ENCODE peak calls at places on chromosomes 4 and X, in seven cellular contexts. One of them, this sample, is unnamed.
A peak's percentile ranks its signal among the peaks of the same experiment; 100 is the strongest.

GRCh38 chrX:104486691-104487090 is 79.3 kb upstream of the IL1RAPL2 start:
- DNase-seq in activated CD8-positive, alpha-beta T cell treated with anti-CD3 and anti-CD28 coated beads, Interleukin-2, amount 10 ng/mL, durations not matched to agents 7 days and 5 days: no peak
- DNase-seq in small intestine: no peak
- DNase-seq in smooth muscle cell of the brain vasculature: no peak
- DNase-seq in psoas muscle: no peak
- DNase-seq in activated T-cell treated with anti-CD3 and anti-CD28 coated beads, Interleukin-2, amount 50 U/mL, for 4 hours: no peak
- DNase-seq in amniotic stem cell: no peak
- DNase-seq in this sample: no peak

GRCh38 chr4:145069361-145069760 is 28.6 kb downstream of the ANAPC10 start:
- DNase-seq in activated CD8-positive, alpha-beta T cell treated with anti-CD3 and anti-CD28 coated beads, Interleukin-2, amount 10 ng/mL, durations not matched to agents 7 days and 5 days: no peak
- DNase-seq in small intestine: no peak
- DNase-seq in smooth muscle cell of the brain vasculature: no peak
- DNase-seq in psoas muscle: no peak
- DNase-seq in activated T-cell treated with anti-CD3 and anti-CD28 coated beads, Interleukin-2, amount 50 U/mL, for 4 hours: no peak
- DNase-seq in amniotic stem cell: no peak
- DNase-seq in this sample: no peak

GRCh38 chrX:1212532-1212931 is at the start of gene CRLF2:
- DNase-seq in activated CD8-positive, alpha-beta T cell treated with anti-CD3 and anti-CD28 coated beads, Interleukin-2, amount 10 ng/mL, durations not matched to agents 7 days and 5 days: peak; percentile 45
- DNase-seq in small intestine: no peak
- DNase-seq in smooth muscle cell of the brain vasculature: no peak
- DNase-seq in psoas muscle: no peak
- DNase-seq in activated T-cell treated with anti-CD3 and anti-CD28 coated beads, Interleukin-2, amount 50 U/mL, for 4 hours: no peak
- DNase-seq in amniotic stem cell: no peak
- DNase-seq in this sample: no peak

GRCh38 chr4:43234626-43235025 is 342.1 kb downstream of the GRXCR1 start:
- DNase-seq in activated CD8-positive, alpha-beta T cell treated with anti-CD3 and anti-CD28 coated beads, Interleukin-2, amount 10 ng/mL, durations not matched to agents 7 days and 5 days: no peak
- DNase-seq in small intestine: no peak
- DNase-seq in smooth muscle cell of the brain vasculature: no peak
- DNase-seq in psoas muscle: no peak
- DNase-seq in activated T-cell treated with anti-CD3 and anti-CD28 coated beads, Interleukin-2, amount 50 U/mL, for 4 hours: no peak
- DNase-seq in amniotic stem cell: no peak
- DNase-seq in this sample: no peak

GRCh38 chr4:175339100-175339707 is 421.0 kb downstream of the ADAM29 start:
- DNase-seq in activated CD8-positive, alpha-beta T cell treated with anti-CD3 and anti-CD28 coated beads, Interleukin-2, amount 10 ng/mL, durations not matched to agents 7 days and 5 days: no peak
- DNase-seq in small intestine: no peak
- DNase-seq in smooth muscle cell of the brain vasculature: no peak
- DNase-seq in psoas muscle: no peak
- DNase-seq in activated T-cell treated with anti-CD3 and anti-CD28 coated beads, Interleukin-2, amount 50 U/mL, for 4 hours: no peak
- DNase-seq in amniotic stem cell: no peak
- DNase-seq in this sample: no peak

GRCh38 chr4:187444061-187444460 is 551.5 kb upstream of the ZFP42 start:
- DNase-seq in activated CD8-positive, alpha-beta T cell treated with anti-CD3 and anti-CD28 coated beads, Interleukin-2, amount 10 ng/mL, durations not matched to agents 7 days and 5 days: no peak
- DNase-seq in small intestine: no peak
- DNase-seq in smooth muscle cell of the brain vasculature: no peak
- DNase-seq in psoas muscle: no peak
- DNase-seq in activated T-cell treated with anti-CD3 and anti-CD28 coated beads, Interleukin-2, amount 50 U/mL, for 4 hours: no peak
- DNase-seq in amniotic stem cell: no peak
- DNase-seq in this sample: no peak

GRCh38 chr4:125198916-125199315 is 115.8 kb upstream of the FAT4 start:
- DNase-seq in activated CD8-positive, alpha-beta T cell treated with anti-CD3 and anti-CD28 coated beads, Interleukin-2, amount 10 ng/mL, durations not matched to agents 7 days and 5 days: no peak
- DNase-seq in small intestine: no peak
- DNase-seq in smooth muscle cell of the brain vasculature: no peak
- DNase-seq in psoas muscle: no peak
- DNase-seq in activated T-cell treated with anti-CD3 and anti-CD28 coated beads, Interleukin-2, amount 50 U/mL, for 4 hours: no peak
- DNase-seq in amniotic stem cell: no peak
- DNase-seq in this sample: peak; percentile 22

GRCh38 chr4:62912531-62912930 is 1496.7 kb downstream of the TECRL start:
- DNase-seq in activated CD8-positive, alpha-beta T cell treated with anti-CD3 and anti-CD28 coated beads, Interleukin-2, amount 10 ng/mL, durations not matched to agents 7 days and 5 days: no peak
- DNase-seq in small intestine: no peak
- DNase-seq in smooth muscle cell of the brain vasculature: no peak
- DNase-seq in psoas muscle: no peak
- DNase-seq in activated T-cell treated with anti-CD3 and anti-CD28 coated beads, Interleukin-2, amount 50 U/mL, for 4 hours: no peak
- DNase-seq in amniotic stem cell: no peak
- DNase-seq in this sample: peak; percentile 28

GRCh38 chr4:2837110-2837903 is 6.3 kb upstream of the ADD1 start:
- DNase-seq in activated CD8-positive, alpha-beta T cell treated with anti-CD3 and anti-CD28 coated beads, Interleukin-2, amount 10 ng/mL, durations not matched to agents 7 days and 5 days: no peak
- DNase-seq in small intestine: no peak
- DNase-seq in smooth muscle cell of the brain vasculature: no peak
- DNase-seq in psoas muscle: no peak
- DNase-seq in activated T-cell treated with anti-CD3 and anti-CD28 coated beads, Interleukin-2, amount 50 U/mL, for 4 hours: no peak
- DNase-seq in amniotic stem cell: no peak
- DNase-seq in this sample: no peak

GRCh38 chrX:110210417-110211139 is 107.3 kb downstream of the AMMECR1 start:
- DNase-seq in activated CD8-positive, alpha-beta T cell treated with anti-CD3 and anti-CD28 coated beads, Interleukin-2, amount 10 ng/mL, durations not matched to agents 7 days and 5 days: no peak
- DNase-seq in small intestine: no peak
- DNase-seq in smooth muscle cell of the brain vasculature: no peak
- DNase-seq in psoas muscle: no peak
- DNase-seq in activated T-cell treated with anti-CD3 and anti-CD28 coated beads, Interleukin-2, amount 50 U/mL, for 4 hours: no peak
- DNase-seq in amniotic stem cell: peak; percentile 8
- DNase-seq in this sample: peak; percentile 25

GRCh38 chrX:96770315-96770714 is 85.7 kb downstream of the DIAPH2 start:
- DNase-seq in activated CD8-positive, alpha-beta T cell treated with anti-CD3 and anti-CD28 coated beads, Interleukin-2, amount 10 ng/mL, durations not matched to agents 7 days and 5 days: no peak
- DNase-seq in small intestine: no peak
- DNase-seq in smooth muscle cell of the brain vasculature: no peak
- DNase-seq in psoas muscle: no peak
- DNase-seq in activated T-cell treated with anti-CD3 and anti-CD28 coated beads, Interleukin-2, amount 50 U/mL, for 4 hours: no peak
- DNase-seq in amniotic stem cell: no peak
- DNase-seq in this sample: peak; percentile 42